ENCODE peak calls at places on chromosomes 3 and 15, in ten cellular contexts. One of them, this sample, is unnamed.

GRCh38 chr3:69541823-69542264 is 156.0 kb upstream of the FRMD4B start:
- DNase-seq in heart right ventricle: no peak
- DNase-seq in transverse colon: no peak
- DNase-seq in A549: no peak
- DNase-seq in lung: no peak
- DNase-seq in heart left ventricle: peak; percentile 66
- DNase-seq in mammary epithelial cell: peak; percentile 60
- DNase-seq in HepG2: no peak
- DNase-seq in kidney: peak; percentile 71
- DNase-seq in dorsolateral prefrontal cortex: no peak
- DNase-seq in this sample: peak; percentile 24

GRCh38 chr15:64635486-64635815 is 139.9 kb downstream of the RBPMS2 start:
- DNase-seq in heart right ventricle: peak; percentile 27
- DNase-seq in transverse colon: no peak
- DNase-seq in A549: no peak
- DNase-seq in lung: peak; percentile 34
- DNase-seq in heart left ventricle: no peak
- DNase-seq in mammary epithelial cell: peak; percentile 75
- DNase-seq in HepG2: peak; percentile 42
- DNase-seq in kidney: no peak
- DNase-seq in dorsolateral prefrontal cortex: no peak
- DNase-seq in this sample: peak; percentile 42

GRCh38 chr15:61184431-61184830 is 44.7 kb downstream of the RORA start:
- DNase-seq in heart right ventricle: no peak
- DNase-seq in transverse colon: no peak
- DNase-seq in A549: no peak
- DNase-seq in lung: no peak
- DNase-seq in heart left ventricle: no peak
- DNase-seq in mammary epithelial cell: no peak
- DNase-seq in HepG2: no peak
- DNase-seq in kidney: no peak
- DNase-seq in dorsolateral prefrontal cortex: no peak
- DNase-seq in this sample: no peak

GRCh38 chr15:101530224-101530958 is 40.9 kb upstream of the PCSK6 start:
- DNase-seq in heart right ventricle: no peak
- DNase-seq in transverse colon: peak; percentile 27
- DNase-seq in A549: no peak
- DNase-seq in lung: peak; percentile 18
- DNase-seq in heart left ventricle: no peak
- DNase-seq in mammary epithelial cell: no peak
- DNase-seq in HepG2: no peak
- DNase-seq in kidney: no peak
- DNase-seq in dorsolateral prefrontal cortex: no peak
- DNase-seq in this sample: no peak

GRCh38 chr15:67361100-67361499 is 106.5 kb downstream of the IQCH start:
- DNase-seq in heart right ventricle: no peak
- DNase-seq in transverse colon: no peak
- DNase-seq in A549: no peak
- DNase-seq in lung: no peak
- DNase-seq in heart left ventricle: no peak
- DNase-seq in mammary epithelial cell: no peak
- DNase-seq in HepG2: no peak
- DNase-seq in kidney: no peak
- DNase-seq in dorsolateral prefrontal cortex: no peak
- DNase-seq in this sample: no peak

GRCh38 chr3:43959498-43960447 is 269.0 kb downstream of the ABHD5 start:
- DNase-seq in heart right ventricle: no peak
- DNase-seq in transverse colon: no peak
- DNase-seq in A549: no peak
- DNase-seq in lung: no peak
- DNase-seq in heart left ventricle: no peak
- DNase-seq in mammary epithelial cell: no peak
- DNase-seq in HepG2: no peak
- DNase-seq in kidney: no peak
- DNase-seq in dorsolateral prefrontal cortex: no peak
- DNase-seq in this sample: no peak

GRCh38 chr3:98449606-98450193 is 13.3 kb upstream of the OR5K1 start:
- DNase-seq in heart right ventricle: no peak
- DNase-seq in transverse colon: no peak
- DNase-seq in A549: no peak
- DNase-seq in lung: no peak
- DNase-seq in heart left ventricle: no peak
- DNase-seq in mammary epithelial cell: no peak
- DNase-seq in HepG2: no peak
- DNase-seq in kidney: no peak
- DNase-seq in dorsolateral prefrontal cortex: no peak
- DNase-seq in this sample: no peak

GRCh38 chr15:90892023-90892422 is 7.7 kb downstream of the FES start:
- DNase-seq in heart right ventricle: no peak
- DNase-seq in transverse colon: no peak
- DNase-seq in A549: no peak
- DNase-seq in lung: no peak
- DNase-seq in heart left ventricle: peak; percentile 31
- DNase-seq in mammary epithelial cell: no peak
- DNase-seq in HepG2: no peak
- DNase-seq in kidney: peak; percentile 60
- DNase-seq in dorsolateral prefrontal cortex: no peak
- DNase-seq in this sample: no peak

GRCh38 chr3:56987238-56987932 is 73.1 kb upstream of the SPATA12 start:
- DNase-seq in heart right ventricle: no peak
- DNase-seq in transverse colon: no peak
- DNase-seq in A549: no peak
- DNase-seq in lung: no peak
- DNase-seq in heart left ventricle: no peak
- DNase-seq in mammary epithelial cell: no peak
- DNase-seq in HepG2: no peak
- DNase-seq in kidney: no peak
- DNase-seq in dorsolateral prefrontal cortex: no peak
- DNase-seq in this sample: no peak
- H3K27ac ChIP-seq in heart right ventricle: no peak overlapping the region
- H3K27ac ChIP-seq in transverse colon: no peak overlapping the region
- H3K27ac ChIP-seq in A549: no peak overlapping the region
- H3K27ac ChIP-seq in lung: no peak overlapping the region
- H3K27ac ChIP-seq in heart left ventricle: no peak overlapping the region
- H3K27ac ChIP-seq in mammary epithelial cell: no peak overlapping the region
- H3K27ac ChIP-seq in HepG2: no peak overlapping the region
- H3K27ac ChIP-seq in kidney: no peak overlapping the region
- H3K27ac ChIP-seq in dorsolateral prefrontal cortex: peak overlapping the region; percentile 32
- H3K27ac ChIP-seq in this sample: no peak overlapping the region

GRCh38 chr3:159870723-159871122 is 117.9 kb upstream of the IL12A start:
- DNase-seq in heart right ventricle: no peak
- DNase-seq in transverse colon: no peak
- DNase-seq in A549: no peak
- DNase-seq in lung: no peak
- DNase-seq in heart left ventricle: no peak
- DNase-seq in mammary epithelial cell: no peak
- DNase-seq in HepG2: no peak
- DNase-seq in kidney: no peak
- DNase-seq in dorsolateral prefrontal cortex: no peak
- DNase-seq in this sample: no peak

GRCh38 chr3:159867372-159867771 is 121.3 kb upstream of the IL12A start:
- DNase-seq in heart right ventricle: no peak
- DNase-seq in transverse colon: no peak
- DNase-seq in A549: no peak
- DNase-seq in lung: no peak
- DNase-seq in heart left ventricle: no peak
- DNase-seq in mammary epithelial cell: no peak
- DNase-seq in HepG2: no peak
- DNase-seq in kidney: no peak
- DNase-seq in dorsolateral prefrontal cortex: no peak
- DNase-seq in this sample: no peak

GRCh38 chr3:159877924-159878323 is 110.7 kb upstream of the IL12A start:
- DNase-seq in heart right ventricle: no peak
- DNase-seq in transverse colon: no peak
- DNase-seq in A549: no peak
- DNase-seq in lung: no peak
- DNase-seq in heart left ventricle: no peak
- DNase-seq in mammary epithelial cell: peak; percentile 81
- DNase-seq in HepG2: no peak
- DNase-seq in kidney: no peak
- DNase-seq in dorsolateral prefrontal cortex: no peak
- DNase-seq in this sample: no peak

DNA sequence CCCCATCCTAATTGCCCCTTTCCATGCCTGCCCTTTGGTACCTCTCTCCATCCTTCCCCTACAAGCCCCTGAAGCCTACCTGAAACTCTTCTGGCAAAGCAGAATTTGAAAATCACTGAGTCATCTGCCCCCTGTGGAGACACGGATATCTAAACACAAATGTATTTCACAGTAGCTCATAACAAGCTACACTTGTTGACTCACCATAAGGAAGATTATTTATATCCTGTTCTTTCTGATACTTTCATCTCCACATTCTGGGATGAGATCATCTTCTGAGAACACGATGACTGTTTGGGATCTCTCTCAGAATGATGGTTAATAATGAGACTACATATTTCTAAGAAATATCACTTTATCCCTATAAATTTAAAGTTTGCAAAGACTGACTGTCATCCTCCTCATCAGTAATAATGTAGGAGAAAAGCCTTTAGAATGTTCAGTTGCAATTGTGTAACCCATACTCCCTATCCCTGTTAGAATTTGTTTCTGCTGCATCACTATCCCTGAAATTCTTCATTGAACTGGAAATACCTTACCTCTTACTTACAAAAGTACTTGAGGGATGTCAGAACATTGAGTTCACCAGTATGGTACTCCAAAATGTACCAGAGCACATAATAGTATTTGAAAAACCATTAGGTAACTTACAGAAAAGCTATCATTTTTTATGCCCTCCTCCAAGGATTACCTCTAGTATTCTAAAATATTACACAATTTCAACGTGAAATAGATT is 116.1 kb upstream of the IL12A start:
- DNase-seq in heart right ventricle: no peak
- DNase-seq in transverse colon: no peak
- DNase-seq in A549: peak; percentile 84
- DNase-seq in lung: no peak
- DNase-seq in heart left ventricle: no peak
- DNase-seq in mammary epithelial cell: peak; percentile 91
- DNase-seq in HepG2: no peak
- DNase-seq in kidney: no peak
- DNase-seq in dorsolateral prefrontal cortex: no peak
- DNase-seq in this sample: peak; percentile 92
- TF ChIP-seq CTCF in heart right ventricle: peak; percentile 9
- TF ChIP-seq CTCF in transverse colon: peak; percentile 15
- TF ChIP-seq CTCF in A549: no peak
- TF ChIP-seq CTCF in lung: no peak
- TF ChIP-seq CTCF in heart left ventricle: no peak
- TF ChIP-seq CTCF in mammary epithelial cell: peak; percentile 43
- TF ChIP-seq CTCF in HepG2: no peak
- TF ChIP-seq CTCF in kidney: no peak
- TF ChIP-seq CTCF in dorsolateral prefrontal cortex: no peak
- TF ChIP-seq CTCF in this sample: peak; percentile 23

GRCh38 chr3:151796105-151796705 is 17.7 kb upstream of the AADAC start:
- DNase-seq in heart right ventricle: no peak
- DNase-seq in transverse colon: no peak
- DNase-seq in A549: no peak
- DNase-seq in lung: no peak
- DNase-seq in heart left ventricle: no peak
- DNase-seq in mammary epithelial cell: no peak
- DNase-seq in HepG2: no peak
- DNase-seq in kidney: no peak
- DNase-seq in dorsolateral prefrontal cortex: no peak
- DNase-seq in this sample: no peak
- H3K27ac ChIP-seq in heart right ventricle: no peak overlapping the region
- H3K27ac ChIP-seq in transverse colon: no peak overlapping the region
- H3K27ac ChIP-seq in A549: peak overlapping the region; percentile 72
- H3K27ac ChIP-seq in lung: no peak overlapping the region
- H3K27ac ChIP-seq in heart left ventricle: no peak overlapping the region
- H3K27ac ChIP-seq in mammary epithelial cell: no peak overlapping the region
- H3K27ac ChIP-seq in HepG2: no peak overlapping the region
- H3K27ac ChIP-seq in kidney: no peak overlapping the region
- H3K27ac ChIP-seq in dorsolateral prefrontal cortex: no peak overlapping the region
- H3K27ac ChIP-seq in this sample: no peak overlapping the region

GRCh38 chr3:172038823-172039222 is 555 bp upstream of the FNDC3B start:
- DNase-seq in heart right ventricle: no peak
- DNase-seq in transverse colon: no peak
- DNase-seq in A549: no peak
- DNase-seq in lung: no peak
- DNase-seq in heart left ventricle: no peak
- DNase-seq in mammary epithelial cell: no peak
- DNase-seq in HepG2: no peak
- DNase-seq in kidney: no peak
- DNase-seq in dorsolateral prefrontal cortex: no peak
- DNase-seq in this sample: no peak

GRCh38 chr3:172040976-172041963 is 1.9 kb downstream of the FNDC3B start:
- DNase-seq in heart right ventricle: no peak
- DNase-seq in transverse colon: peak; percentile 49
- DNase-seq in A549: no peak
- DNase-seq in lung: no peak
- DNase-seq in heart left ventricle: no peak
- DNase-seq in mammary epithelial cell: peak; percentile 71
- DNase-seq in HepG2: no peak
- DNase-seq in kidney: peak; percentile 72
- DNase-seq in dorsolateral prefrontal cortex: no peak
- DNase-seq in this sample: peak; percentile 59

GRCh38 chr3:172042136-172042535 is 2.8 kb downstream of the FNDC3B start:
- DNase-seq in heart right ventricle: no peak
- DNase-seq in transverse colon: no peak
- DNase-seq in A549: no peak
- DNase-seq in lung: no peak
- DNase-seq in heart left ventricle: no peak
- DNase-seq in mammary epithelial cell: peak; percentile 39
- DNase-seq in HepG2: no peak
- DNase-seq in kidney: no peak
- DNase-seq in dorsolateral prefrontal cortex: no peak
- DNase-seq in this sample: no peak

GRCh38 chr3:172039352-172040077 is at the start of gene FNDC3B:
- DNase-seq in heart right ventricle: peak; percentile 96
- DNase-seq in transverse colon: peak; percentile 96
- DNase-seq in A549: peak; percentile 72
- DNase-seq in lung: peak; percentile 91
- DNase-seq in heart left ventricle: peak; percentile 95
- DNase-seq in mammary epithelial cell: peak; percentile 95
- DNase-seq in HepG2: peak; percentile 89
- DNase-seq in kidney: peak; percentile 96
- DNase-seq in dorsolateral prefrontal cortex: peak; percentile 97
- DNase-seq in this sample: peak; percentile 92

DNA sequence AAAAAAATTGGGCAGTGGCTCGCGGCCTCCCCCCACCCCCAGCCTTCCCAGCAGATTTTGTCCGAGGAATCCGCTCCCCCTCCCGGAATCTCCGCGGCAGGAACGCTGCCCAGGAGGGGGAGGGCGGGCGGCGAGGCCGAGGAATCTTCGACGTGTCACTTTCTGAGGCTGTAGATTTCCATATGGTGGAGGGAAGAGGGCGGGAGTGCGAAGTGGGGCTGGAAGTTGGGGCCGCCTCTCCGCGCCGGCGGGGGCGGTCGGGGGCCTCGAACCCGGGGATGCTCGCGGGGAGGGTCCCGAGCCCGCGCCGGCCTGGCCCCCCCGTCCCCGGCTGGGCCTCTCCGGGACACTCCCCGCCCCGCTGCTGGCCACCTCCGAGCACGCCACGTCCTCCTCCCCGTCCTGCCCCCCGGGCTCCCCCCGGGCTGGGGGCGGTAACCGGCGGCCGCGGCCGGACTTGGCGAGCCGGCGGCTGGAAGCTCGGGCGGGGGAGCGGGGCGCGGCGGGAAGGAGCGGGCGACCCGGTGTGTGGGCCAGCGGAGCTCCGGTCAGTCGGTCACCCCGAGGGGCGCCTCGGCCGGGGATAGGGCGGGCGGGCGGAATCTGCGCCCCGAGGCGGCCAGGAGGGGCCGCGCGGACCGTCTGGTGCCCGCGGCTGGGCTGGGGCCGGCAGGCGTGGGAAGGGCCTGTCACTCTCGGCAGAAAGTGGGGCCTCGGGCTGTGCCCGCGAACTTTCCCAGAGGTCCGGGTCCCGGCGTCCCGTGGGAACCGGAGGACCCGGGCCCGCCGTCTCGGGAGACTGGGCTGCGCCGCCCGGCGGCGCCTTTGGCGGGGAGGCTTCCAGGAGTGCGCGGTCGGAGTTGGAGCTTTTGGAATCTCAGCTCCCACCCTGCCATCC is 949 bp downstream of the FNDC3B start:
- DNase-seq in heart right ventricle: peak; percentile 86
- DNase-seq in transverse colon: peak; percentile 84
- DNase-seq in A549: peak; percentile 51
- DNase-seq in lung: peak; percentile 81
- DNase-seq in heart left ventricle: peak; percentile 93
- DNase-seq in mammary epithelial cell: peak; percentile 74
- DNase-seq in HepG2: peak; percentile 72
- DNase-seq in kidney: peak; percentile 96
- DNase-seq in dorsolateral prefrontal cortex: peak; percentile 27
- DNase-seq in this sample: peak; percentile 76
- TF ChIP-seq CTCF in heart right ventricle: peak; percentile 43
- TF ChIP-seq CTCF in transverse colon: no peak
- TF ChIP-seq CTCF in A549: no peak
- TF ChIP-seq CTCF in lung: no peak
- TF ChIP-seq CTCF in heart left ventricle: no peak
- TF ChIP-seq CTCF in mammary epithelial cell: peak; percentile 48
- TF ChIP-seq CTCF in HepG2: no peak
- TF ChIP-seq CTCF in kidney: no peak
- TF ChIP-seq CTCF in dorsolateral prefrontal cortex: peak; percentile 32
- TF ChIP-seq CTCF in this sample: peak; percentile 8